ENCODE peak calls at places on chromosomes 7 and 10, in eight cellular contexts. A, H, B, W, D, S, V and N are unnamed samples.

GRCh38 chr10:61943699-61944444 is 42.4 kb downstream of the ARID5B start:
- DNase-seq in A (no peak), H (no peak), B (no peak), W (no peak), D (peak; percentile 73), S (peak; percentile 68), V (no peak), N (no peak)

GRCh38 chr7:38660427-38661099 is 29.4 kb upstream of the AMPH start:
- DNase-seq in A (peak; percentile 35), H (peak; percentile 19), B (no peak), W (no peak), D (peak; percentile 41), S (peak; percentile 10), V (no peak), N (no peak)

GRCh38 chr7:76247938-76248337 is 46.2 kb downstream of the SRRM3 start:
- DNase-seq in A (no peak), H (no peak), B (no peak), W (no peak), D (no peak), S (no peak), V (no peak), N (no peak)

GRCh38 chr7:134364619-134365037 is 47.9 kb upstream of the SLC35B4 start:
- DNase-seq in A (no peak), H (no peak), B (no peak), W (no peak), D (peak; percentile 30), S (peak; percentile 36), V (no peak), N (no peak)

GRCh38 chr7:158028971-158029370 is 558.7 kb downstream of the PTPRN2 start:
- DNase-seq in A (no peak), H (no peak), B (no peak), W (no peak), D (no peak), S (no peak), V (no peak), N (no peak)

GRCh38 chr7:98049034-98049433 is 57.6 kb upstream of the LMTK2 start:
- DNase-seq in A (no peak), H (no peak), B (no peak), W (no peak), D (no peak), S (no peak), V (no peak), N (no peak)

GRCh38 chr7:135320277-135320676 is 86.6 kb downstream of the STRA8 start:
- DNase-seq in A (no peak), H (no peak), B (peak; percentile 27), W (no peak), D (peak; percentile 93), S (peak; percentile 83), V (peak; percentile 74), N (peak; percentile 94)

GRCh38 chr10:124688889-124689670 is 55.1 kb downstream of the FAM53B start:
- DNase-seq in A (no peak), H (peak; percentile 18), B (no peak), W (no peak), D (no peak), S (no peak), V (no peak), N (no peak)

GRCh38 chr7:36755484-36755883 is 31.2 kb upstream of the AOAH start:
- DNase-seq in A (no peak), H (no peak), B (no peak), W (peak; percentile 64), D (no peak), S (no peak), V (no peak), N (no peak)

GRCh38 chr7:4689151-4689550 is 7.1 kb downstream of the FOXK1 start:
- DNase-seq in A (no peak), H (no peak), B (no peak), W (no peak), D (no peak), S (no peak), V (no peak), N (peak; percentile 24)

GRCh38 chr7:16590424-16590823 is 55.1 kb downstream of the ANKMY2 start:
- DNase-seq in A (no peak), H (no peak), B (no peak), W (no peak), D (no peak), S (no peak), V (no peak), N (no peak)

GRCh38 chr10:31926765-31927596 is 1.6 kb downstream of the ARHGAP12 start:
- DNase-seq in A (no peak), H (no peak), B (no peak), W (no peak), D (no peak), S (no peak), V (no peak), N (no peak)

GRCh38 chr10:118106426-118106825 is 59.7 kb upstream of the RAB11FIP2 start:
- DNase-seq in A (no peak), H (peak; percentile 14), B (peak; percentile 5), W (no peak), D (peak; percentile 32), S (peak; percentile 5), V (peak; percentile 8), N (no peak)

DNA sequence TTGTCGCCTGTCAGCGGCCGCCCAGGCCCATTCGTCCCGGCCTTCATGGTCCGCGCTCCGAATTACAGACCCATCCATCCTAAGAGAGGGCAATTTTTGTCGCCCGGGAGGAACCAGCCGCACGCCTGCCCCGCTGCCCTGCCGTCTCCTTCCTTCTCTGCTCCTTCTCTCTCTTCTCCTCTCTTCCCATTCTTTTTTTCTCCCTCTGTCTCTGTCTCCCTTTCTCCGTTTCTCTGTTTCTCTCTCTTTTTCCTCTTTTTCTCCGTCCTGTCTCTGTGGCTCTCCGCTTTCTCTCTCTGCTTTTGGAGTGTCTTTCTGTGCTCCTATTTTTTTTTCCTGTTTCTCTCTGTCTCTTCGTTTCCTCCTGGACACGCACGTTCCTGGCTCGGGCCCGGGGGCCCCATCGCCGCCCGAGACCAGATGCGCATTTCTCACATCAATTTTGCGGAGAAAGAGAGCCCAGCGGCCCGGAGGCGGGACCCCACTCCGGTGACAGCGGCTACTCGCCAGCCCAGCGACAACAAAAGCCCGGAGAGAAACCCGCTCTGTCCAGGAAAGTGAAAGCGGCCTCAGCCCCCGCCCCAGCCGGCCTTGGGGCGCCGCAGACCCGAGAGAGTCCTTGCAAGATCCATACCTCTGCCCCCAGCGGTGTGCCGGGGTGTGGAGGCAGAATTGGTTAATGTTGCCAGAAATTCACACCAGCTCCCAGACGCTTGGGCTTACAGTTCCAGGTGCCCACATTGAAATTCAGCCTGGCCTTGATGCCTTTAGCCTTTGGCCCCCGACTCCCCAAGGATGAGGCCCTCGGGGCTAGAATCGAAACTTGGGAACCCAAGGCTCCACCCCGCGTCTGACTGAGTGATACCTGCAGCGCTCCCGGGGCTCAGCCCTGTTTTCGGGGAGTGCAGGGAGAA is 4.1 kb downstream of the LBX1 start:
- DNase-seq in A (no peak), H (no peak), B (no peak), W (no peak), D (no peak), S (no peak), V (no peak), N (no peak)
- TF ChIP-seq CTCF in A (no peak), H (no peak), B (no peak), W (no peak), D (no peak), S (no peak), V (no peak), N (no peak)

GRCh38 chr7:159032310-159032709 is 112.4 kb downstream of the VIPR2 start:
- DNase-seq in A (no peak), H (no peak), B (no peak), W (no peak), D (no peak), S (no peak), V (no peak), N (no peak)

GRCh38 chr7:159031135-159031701 is 113.4 kb downstream of the VIPR2 start:
- DNase-seq in A (no peak), H (peak; percentile 50), B (no peak), W (no peak), D (no peak), S (no peak), V (peak; percentile 76), N (no peak)

GRCh38 chr7:159031750-159032149 is 112.9 kb downstream of the VIPR2 start:
- DNase-seq in A (no peak), H (no peak), B (no peak), W (no peak), D (no peak), S (no peak), V (no peak), N (no peak)

GRCh38 chr7:159028456-159029401 is 115.9 kb downstream of the VIPR2 start:
- DNase-seq in A (no peak), H (no peak), B (no peak), W (no peak), D (no peak), S (no peak), V (peak; percentile 6), N (no peak)

GRCh38 chr7:159030490-159031134 is 114.1 kb downstream of the VIPR2 start:
- DNase-seq in A (no peak), H (peak; percentile 90), B (no peak), W (no peak), D (no peak), S (no peak), V (peak; percentile 57), N (peak; percentile 40)
- TF ChIP-seq CTCF in A (no peak), H (peak; percentile 79), B (no peak), W (no peak), D (no peak), S (no peak), V (peak; percentile 31), N (peak; percentile 25)

DNA sequence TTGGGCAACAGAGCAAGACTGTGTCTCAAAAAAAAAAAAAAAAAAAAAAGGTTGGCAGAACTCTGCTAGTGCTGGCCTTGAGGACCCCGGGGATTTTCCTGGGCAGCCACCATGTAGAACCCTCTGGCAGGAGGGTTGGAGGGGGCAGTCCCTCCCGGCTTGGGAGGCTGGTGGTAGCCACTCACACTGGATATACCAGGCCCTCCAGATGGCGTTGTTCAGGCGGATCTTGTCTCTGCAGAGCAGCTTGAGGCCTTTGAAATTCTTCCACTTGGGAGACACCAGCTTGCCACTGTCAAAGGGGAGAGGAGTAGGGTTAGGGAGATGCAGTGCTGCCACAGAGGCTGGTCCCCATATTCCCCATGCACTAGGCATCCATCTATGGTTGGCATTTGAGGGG is 8.4 kb downstream of the MLXIPL start:
- DNase-seq in A (no peak), H (no peak), B (no peak), W (no peak), D (no peak), S (no peak), V (no peak), N (no peak)
- TF ChIP-seq CTCF in A (no peak), H (no peak), B (no peak), W (no peak), D (peak; percentile 29), S (no peak), V (no peak), N (no peak)

GRCh38 chr10:12073526-12073925 is 4.8 kb downstream of the DHTKD1 start:
- DNase-seq in A (no peak), H (no peak), B (no peak), W (no peak), D (no peak), S (no peak), V (no peak), N (no peak)

GRCh38 chr10:12063483-12063818 is 5.3 kb upstream of the DHTKD1 start:
- DNase-seq in A (no peak), H (peak; percentile 38), B (no peak), W (no peak), D (no peak), S (no peak), V (no peak), N (no peak)

GRCh38 chr10:12067336-12067735 is 1.4 kb upstream of the DHTKD1 start:
- DNase-seq in A (no peak), H (no peak), B (no peak), W (no peak), D (peak; percentile 85), S (peak; percentile 93), V (no peak), N (no peak)

GRCh38 chr10:12062754-12063482 is 5.8 kb upstream of the DHTKD1 start:
- DNase-seq in A (no peak), H (no peak), B (no peak), W (no peak), D (no peak), S (no peak), V (no peak), N (no peak)

GRCh38 chr10:12068467-12069269 is at the start of gene DHTKD1:
- DNase-seq in A (peak; percentile 82), H (peak; percentile 99), B (peak; percentile 91), W (peak; percentile 98), D (peak; percentile 99), S (peak; percentile 91), V (peak; percentile 98), N (peak; percentile 98)
- TF ChIP-seq CTCF in A (no peak), H (peak; percentile 44), B (peak; percentile 12), W (peak; percentile 44), D (peak; percentile 33), S (no peak), V (peak; percentile 29), N (peak; percentile 55)